ENCODE peak calls at places on chromosome 18, in eight cellular contexts. M, A, B, K, C, W, U and H are unnamed samples.

GRCh38 chr18:13502585-13502984 is 223.8 kb downstream of the FAM210A start:
- DNase-seq in K (no peak), B (peak), M (peak), A (no peak), U (peak), C (no peak), W (no peak), H (peak)

GRCh38 chr18:12085136-12085535 is 8.5 kb upstream of the ANKRD62 start:
- DNase-seq in W (no peak), U (no peak), B (no peak), M (no peak), K (no peak), A (no peak), C (peak), H (no peak)

GRCh38 chr18:25239636-25240468 is 112.1 kb downstream of the ZNF521 start:
- DNase-seq in K (peak), C (no peak), W (no peak), B (no peak), M (no peak), A (no peak), U (no peak), H (no peak)

GRCh38 chr18:45384137-45384998 is 230.9 kb upstream of the SLC14A2 start:
- DNase-seq in C (peak), M (no peak), B (peak), A (peak), W (peak), U (peak), K (peak), H (peak)

GRCh38 chr18:9824474-9824832 is 61.3 kb upstream of the TXNDC2 start:
- DNase-seq in B (no peak), M (no peak), K (peak), W (no peak), U (no peak), C (peak), A (no peak), H (peak)

GRCh38 chr18:79513381-79514081 is 117.8 kb downstream of the NFATC1 start:
- DNase-seq in B (peak), A (no peak), M (no peak), W (no peak), U (peak), K (no peak), C (peak), H (peak)

GRCh38 chr18:21546423-21546822 is 54.1 kb downstream of the ESCO1 start:
- DNase-seq in U (no peak), C (no peak), A (no peak), B (no peak), K (no peak), M (no peak), W (no peak), H (no peak)

GRCh38 chr18:2847341-2848144 is 737 bp downstream of the EMILIN2 start:
- DNase-seq in A (peak), M (peak), U (no peak), C (peak), B (no peak), W (peak), K (no peak), H (no peak)

GRCh38 chr18:55768255-55768654 is 180.3 kb upstream of the TCF4 start:
- DNase-seq in B (no peak), M (no peak), C (peak), A (no peak), W (no peak), K (peak), U (no peak), H (no peak)

GRCh38 chr18:49073431-49073830 is 122.7 kb upstream of the SMAD7 start:
- DNase-seq in A (no peak), M (no peak), C (no peak), U (no peak), B (no peak), K (no peak), W (no peak), H (no peak)

GRCh38 chr18:75544496-75544895 is 117.0 kb upstream of the SMIM21 start:
- DNase-seq in U (no peak), C (no peak), W (no peak), B (no peak), K (peak), A (no peak), M (no peak), H (no peak)

GRCh38 chr18:54828290-54828871 is at the start of gene RAB27B:
- DNase-seq in K (peak), W (peak), B (peak), U (peak), C (peak), A (peak), M (peak), H (peak)

GRCh38 chr18:3094355-3094684 is 81.4 kb upstream of the LPIN2 start:
- DNase-seq in B (no peak), U (no peak), M (no peak), W (no peak), K (no peak), C (no peak), A (no peak), H (no peak)

GRCh38 chr18:159037-159652 is 788 bp downstream of the USP14 start:
- DNase-seq in A (peak), K (peak), W (peak), M (no peak), U (no peak), B (no peak), C (peak), H (no peak)

GRCh38 chr18:23688528-23688927 is 725 bp upstream of the LAMA3 start:
- DNase-seq in U (no peak), B (no peak), C (no peak), A (no peak), W (no peak), M (no peak), K (no peak), H (no peak)

GRCh38 chr18:67132919-67133318 is 383.6 kb downstream of the DSEL start:
- DNase-seq in W (no peak), A (no peak), K (no peak), C (no peak), B (no peak), U (no peak), M (no peak), H (no peak)

GRCh38 chr18:21191596-21192307 is 50.3 kb upstream of the GREB1L start:
- DNase-seq in U (peak), K (peak), C (peak), W (peak), M (peak), B (peak), A (peak), H (peak)

GRCh38 chr18:13377496-13377895 is 158.9 kb downstream of the LDLRAD4 start:
- DNase-seq in K (peak), C (peak), W (no peak), A (no peak), M (no peak), B (no peak), U (no peak), H (no peak)

GRCh38 chr18:56431551-56431950 is 206.8 kb downstream of the TXNL1 start:
- DNase-seq in M (no peak), B (peak), A (no peak), K (peak), U (no peak), W (no peak), C (no peak), H (no peak)

GRCh38 chr18:23810396-23810795 is 121.1 kb downstream of the LAMA3 start:
- DNase-seq in K (no peak), A (no peak), U (no peak), W (no peak), B (no peak), C (no peak), M (no peak), H (no peak)

GRCh38 chr18:59696311-59697235 is 650 bp downstream of the CCBE1 start:
- DNase-seq in B (no peak), W (no peak), U (no peak), C (peak), K (peak), A (peak), M (peak), H (no peak)

GRCh38 chr18:43350176-43350575 is 72.9 kb upstream of the SYT4 start:
- DNase-seq in K (no peak), U (no peak), A (no peak), B (no peak), M (no peak), W (no peak), C (no peak), H (no peak)

GRCh38 chr18:59621027-59621426 is 76.2 kb downstream of the CCBE1 start:
- DNase-seq in K (peak), U (no peak), A (peak), W (no peak), M (no peak), B (no peak), C (no peak), H (no peak)

GRCh38 chr18:28189400-28190239 is 12.7 kb upstream of the CDH2 start:
- DNase-seq in C (peak), M (no peak), K (peak), U (peak), A (peak), B (peak), W (peak), H (no peak)

GRCh38 chr18:2147424-2147823 is 423.9 kb downstream of the METTL4 start:
- DNase-seq in C (no peak), A (no peak), B (no peak), K (no peak), W (no peak), M (no peak), U (no peak), H (no peak)

GRCh38 chr18:23106575-23106974 is 28.7 kb upstream of the CABLES1 start:
- DNase-seq in C (no peak), A (peak), M (no peak), B (no peak), U (no peak), W (no peak), K (peak), H (no peak)

GRCh38 chr18:63216911-63217311 is 102.7 kb downstream of the BCL2 start:
- DNase-seq in M (no peak), W (no peak), C (no peak), A (no peak), K (no peak), U (no peak), B (no peak), H (no peak)

GRCh38 chr18:59301974-59302373 is 16.5 kb downstream of the CPLX4 start:
- DNase-seq in A (no peak), K (no peak), C (no peak), B (no peak), W (no peak), M (no peak), U (no peak), H (no peak)

GRCh38 chr18:61394983-61395382 is 61.8 kb downstream of the CDH20 start:
- DNase-seq in U (no peak), C (no peak), A (no peak), M (no peak), W (no peak), K (no peak), B (no peak), H (no peak)

GRCh38 chr18:10142496-10143160 is 228.8 kb downstream of the VAPA start:
- DNase-seq in C (no peak), U (no peak), M (no peak), K (peak), A (no peak), W (no peak), B (peak), H (no peak)

GRCh38 chr18:36355511-36355910 is 58.0 kb downstream of the FHOD3 start:
- DNase-seq in A (no peak), U (no peak), K (peak), B (no peak), C (no peak), W (no peak), M (no peak), H (no peak)

GRCh38 chr18:34048423-34048822 is 176.3 kb downstream of the NOL4 start:
- DNase-seq in M (no peak), K (no peak), W (peak), U (no peak), B (no peak), C (no peak), A (no peak), H (no peak)

GRCh38 chr18:47986724-47987455 is 56.4 kb upstream of the SMAD2 start:
- DNase-seq in B (no peak), M (no peak), K (no peak), C (no peak), W (no peak), U (no peak), A (no peak), H (no peak)
- H3K27ac ChIP-seq in B (no peak), M (no peak), K (no peak), C (no peak), W (no peak), U (no peak), A (no peak), H (no peak)

GRCh38 chr18:37397814-37398213 is 167.8 kb downstream of the CELF4 start:
- DNase-seq in B (no peak), A (no peak), C (no peak), K (no peak), U (no peak), M (no peak), W (no peak), H (no peak)
- H3K27ac ChIP-seq in B (no peak), A (no peak), C (no peak), K (no peak), U (no peak), M (no peak), W (no peak), H (no peak)

GRCh38 chr18:74282359-74283254 is 9.2 kb downstream of the CYB5A start:
- DNase-seq in M (no peak), K (no peak), A (no peak), B (peak), C (peak), U (peak), W (no peak), H (no peak)
- H3K27ac ChIP-seq in M (peak), K (no peak), A (peak), B (peak), C (no peak), U (peak), W (no peak), H (peak)

DNA sequence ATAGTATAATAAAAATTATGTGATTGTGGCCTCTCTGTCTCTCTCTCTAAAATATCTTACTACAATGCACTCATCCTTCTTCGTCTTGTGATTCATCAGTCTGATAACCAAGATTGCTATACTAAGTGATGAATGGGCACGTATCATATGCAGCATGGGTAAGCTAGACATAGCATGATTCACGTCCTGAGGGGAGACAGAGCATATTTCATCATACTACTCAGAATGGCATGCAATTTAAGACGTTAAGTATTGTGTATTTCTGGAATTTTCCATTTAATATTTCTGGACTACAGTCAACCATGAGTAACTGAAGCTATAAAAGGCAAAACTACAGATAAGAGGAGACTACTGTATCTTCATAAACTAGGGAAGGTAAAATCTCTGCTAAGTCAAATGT is 97.0 kb upstream of the CD226 start:
- DNase-seq in A (peak), W (peak), U (no peak), C (no peak), K (peak), M (no peak), B (no peak), H (no peak)
- H3K27ac ChIP-seq in A (no peak), W (peak), U (no peak), C (no peak), K (peak), M (no peak), B (no peak), H (peak)